ENCODE peak calls at places on chromosomes 11 and 22, in four cellular contexts. A is CD8-positive, alpha-beta T cell; C is brain microvascular endothelial cell; O is endodermal cell. Y is an unnamed sample.

GRCh38 chr22:20904008-20904979 is 12.9 kb upstream of the CRKL start:
- DNase-seq in A (no peak), C (peak), O (no peak), Y (peak)

GRCh38 chr11:62774407-62774806 is 3.2 kb downstream of the TAF6L start:
- DNase-seq in A (no peak), C (no peak), O (no peak), Y (no peak)

GRCh38 chr11:35030716-35031213 is 108.2 kb upstream of the CD44 start:
- DNase-seq in A (no peak), C (peak), O (no peak), Y (peak)

GRCh38 chr22:46175631-46176030 is 25.3 kb downstream of the PPARA start:
- DNase-seq in A (no peak), C (no peak), O (no peak), Y (peak)

GRCh38 chr11:102287963-102288744 is 29.1 kb upstream of the BIRC3 start:
- DNase-seq in A (no peak), C (peak), O (peak), Y (peak)

GRCh38 chr22:26394787-26395186 is 34.3 kb upstream of the ASPHD2 start:
- DNase-seq in A (no peak), C (no peak), O (no peak), Y (no peak)

GRCh38 chr11:67288198-67288451 is 978 bp upstream of the ANKRD13D start:
- DNase-seq in A (no peak), C (no peak), O (no peak), Y (no peak)

GRCh38 chr11:2092956-2093412 is 46.2 kb downstream of the IGF2 start:
- DNase-seq in A (peak), C (peak), O (peak), Y (no peak)

GRCh38 chr22:22230438-22230837 is 14.1 kb upstream of the VPREB1 start:
- DNase-seq in A (no peak), C (no peak), O (peak), Y (no peak)

GRCh38 chr11:33406241-33406640 is 149.1 kb downstream of the HIPK3 start:
- DNase-seq in A (no peak), C (no peak), O (no peak), Y (no peak)

GRCh38 chr11:95596011-95596489 is 193.5 kb downstream of the FAM76B start:
- DNase-seq in A (no peak), C (peak), O (no peak), Y (no peak)

GRCh38 chr11:36060926-36061325 is 117.1 kb downstream of the LDLRAD3 start:
- DNase-seq in A (no peak), C (no peak), O (no peak), Y (no peak)

GRCh38 chr11:2265854-2266585 is 4.4 kb downstream of the ASCL2 start:
- DNase-seq in A (no peak), C (no peak), O (peak), Y (no peak)

GRCh38 chr22:19550382-19550781 is 26.2 kb upstream of the CLDN5 start:
- DNase-seq in A (no peak), C (no peak), O (no peak), Y (no peak)

GRCh38 chr11:6022954-6023353 is 7.6 kb downstream of the OR56A1 start:
- DNase-seq in A (no peak), C (peak), O (peak), Y (peak)

GRCh38 chr11:69997352-69997751 is 80.8 kb upstream of the ANO1 start:
- DNase-seq in A (no peak), C (no peak), O (no peak), Y (no peak)

GRCh38 chr22:27949421-27949820 is 30.4 kb upstream of the PITPNB start:
- DNase-seq in A (no peak), C (no peak), O (no peak), Y (no peak)

GRCh38 chr11:69923196-69923595 is 104.0 kb upstream of the FGF3 start:
- DNase-seq in A (no peak), C (no peak), O (peak), Y (no peak)

GRCh38 chr11:13942908-13943505 is 19.5 kb upstream of the SPON1 start:
- DNase-seq in A (no peak), C (peak), O (no peak), Y (peak)

GRCh38 chr11:282630-283360 is 4.6 kb downstream of the NLRP6 start:
- DNase-seq in A (no peak), C (no peak), O (peak), Y (no peak)

GRCh38 chr11:135075740-135076139 is 663.7 kb upstream of the B3GAT1 start:
- DNase-seq in A (no peak), C (peak), O (peak), Y (no peak)

GRCh38 chr11:135069884-135070283 is 657.8 kb upstream of the B3GAT1 start:
- DNase-seq in A (no peak), C (no peak), O (no peak), Y (no peak)

GRCh38 chr11:135073444-135073843 is 661.4 kb upstream of the B3GAT1 start:
- DNase-seq in A (no peak), C (no peak), O (no peak), Y (no peak)

GRCh38 chr11:135073870-135074269 is 661.8 kb upstream of the B3GAT1 start:
- DNase-seq in A (no peak), C (no peak), O (no peak), Y (no peak)

DNA sequence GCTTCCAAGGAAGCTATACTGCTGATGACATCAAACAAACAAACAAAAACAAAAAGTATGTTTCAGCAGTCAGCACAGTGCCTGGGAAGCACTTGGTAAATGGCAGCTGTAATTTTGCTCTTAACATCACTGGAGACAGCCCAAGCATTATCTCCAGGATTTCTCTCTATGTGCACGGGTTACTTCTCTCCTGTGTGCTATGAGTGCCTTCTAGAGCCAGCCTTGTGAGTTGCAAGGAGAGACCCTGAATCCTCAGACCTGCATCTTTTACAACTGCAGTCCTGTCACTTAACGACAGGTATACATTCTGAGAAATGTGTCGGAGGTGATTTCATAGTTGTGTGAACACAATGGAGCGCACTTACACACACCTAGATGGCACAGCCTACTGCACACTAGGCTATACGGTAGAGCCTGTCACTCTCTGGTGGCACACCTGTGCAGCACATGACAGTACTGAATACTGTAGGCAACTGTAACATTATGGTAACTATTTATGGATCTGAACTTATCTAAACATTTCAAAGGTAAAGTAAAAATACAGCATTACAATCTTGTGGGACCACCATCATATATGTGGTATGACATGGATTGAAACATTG is 662.5 kb upstream of the B3GAT1 start:
- DNase-seq in A (no peak), C (no peak), O (no peak), Y (no peak)
- TF ChIP-seq CTCF in A (no peak), C (peak), O (peak), Y (peak)

DNA sequence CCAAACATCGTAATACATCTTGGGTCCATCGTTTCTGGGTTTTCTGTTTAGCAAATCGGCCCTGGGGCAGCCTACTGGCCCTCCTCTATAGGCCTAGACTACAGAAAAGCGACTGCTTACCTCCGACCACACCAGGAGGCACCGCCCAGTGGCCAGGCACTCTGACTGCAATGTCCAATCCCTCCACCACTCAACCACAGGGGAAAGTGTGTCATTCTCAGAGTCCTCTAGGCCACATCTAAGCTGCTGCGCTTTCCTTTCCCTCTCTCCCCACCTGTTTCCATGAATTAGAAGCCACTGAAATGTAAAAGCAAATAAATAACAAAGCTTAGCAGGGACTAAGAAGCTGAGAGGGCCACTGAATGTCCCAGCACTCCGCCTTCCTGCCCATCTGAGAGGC is 50.2 kb upstream of the FLI1 start:
- DNase-seq in A (no peak), C (no peak), O (peak), Y (no peak)
- TF ChIP-seq CTCF in A (no peak), C (peak), O (peak), Y (no peak)

DNA sequence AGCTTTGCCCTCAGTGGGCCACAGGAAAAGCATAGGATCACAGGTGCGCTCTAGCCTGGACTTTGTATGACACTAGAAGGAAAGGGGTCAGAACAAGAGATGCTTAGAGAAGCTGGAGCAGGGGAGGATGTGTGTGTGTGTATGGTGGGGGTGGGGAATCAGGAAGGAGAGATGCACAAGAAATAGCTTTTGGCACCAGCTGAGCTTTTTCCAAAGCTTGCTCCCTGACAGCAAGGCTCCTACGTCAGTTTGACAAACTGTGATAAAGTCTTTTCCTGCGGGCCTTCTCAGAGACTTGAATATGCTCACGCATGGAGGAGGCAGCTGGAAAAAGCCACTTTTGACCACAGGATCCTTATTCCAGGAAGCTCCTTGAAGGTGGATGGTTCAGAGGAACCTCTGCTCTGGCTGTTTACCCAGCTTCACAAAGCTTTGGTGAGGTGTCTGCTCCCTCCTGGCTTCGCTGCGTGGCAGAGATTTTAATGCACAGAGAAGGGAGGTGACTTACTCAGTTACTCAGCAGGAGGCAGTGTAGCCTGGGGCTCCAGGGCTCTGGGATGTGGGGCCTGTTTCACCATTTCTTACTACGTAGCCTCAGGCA is 3.9 kb downstream of the CDC42EP1 start:
- DNase-seq in A (no peak), C (no peak), O (no peak), Y (no peak)
- TF ChIP-seq CTCF in A (no peak), C (peak), O (no peak), Y (peak)

DNA sequence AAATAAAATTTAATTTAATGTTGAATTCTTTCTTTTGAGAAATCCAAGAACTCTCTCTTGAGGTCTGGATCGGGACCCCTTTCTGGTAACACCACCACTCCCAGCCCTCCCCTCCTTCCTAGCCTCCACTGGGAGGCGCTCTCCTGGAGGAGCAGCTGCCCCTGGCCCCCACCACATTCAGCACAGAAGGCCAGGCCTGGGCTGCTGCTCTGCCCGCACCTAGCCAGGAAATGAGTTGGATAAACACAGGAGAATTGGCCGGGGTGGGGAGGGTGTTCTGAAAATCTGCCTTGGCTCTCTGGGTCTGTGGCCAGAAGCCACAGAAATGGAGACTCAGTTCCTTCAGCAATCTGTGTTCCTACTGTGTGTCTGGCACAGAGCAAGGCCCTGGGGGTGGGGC is 31.2 kb downstream of the C22orf42 start:
- DNase-seq in A (no peak), C (no peak), O (peak), Y (no peak)
- TF ChIP-seq CTCF in A (no peak), C (no peak), O (peak), Y (no peak)

DNA sequence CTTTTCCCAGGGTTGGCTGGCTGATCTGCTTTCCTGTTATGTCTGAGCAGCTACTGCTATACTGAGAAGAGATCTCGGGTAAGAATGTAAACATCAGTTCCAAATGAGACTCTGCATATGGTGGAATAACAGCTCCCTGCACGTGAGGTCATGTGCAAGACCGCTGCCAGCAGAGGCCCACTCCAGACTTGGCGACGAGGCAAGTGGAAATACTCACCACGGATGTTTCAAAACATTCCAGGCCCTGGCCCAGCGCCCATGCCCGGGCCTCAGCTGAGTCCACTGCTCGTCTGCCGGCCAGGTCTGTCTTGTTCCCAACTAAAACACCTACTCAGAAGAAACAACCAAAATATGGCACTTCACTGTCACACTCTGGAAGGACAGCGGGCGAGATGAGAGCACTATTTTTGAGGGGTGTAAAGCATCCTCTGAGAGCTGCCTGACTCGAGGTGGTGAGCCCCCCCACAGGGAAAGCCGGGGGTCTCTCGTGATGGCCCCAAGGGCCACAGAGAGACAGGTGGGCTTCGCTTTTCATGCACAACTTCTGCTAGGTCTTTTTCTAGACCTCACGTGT is 13.1 kb downstream of the IFT27 start:
- DNase-seq in A (no peak), C (no peak), O (peak), Y (no peak)
- TF ChIP-seq CTCF in A (no peak), C (no peak), O (no peak), Y (no peak)

Y was measured in AG09309.